ENCODE peak calls at places on chromosomes 2 and 18, in eight cellular contexts. N is T1000; Q is HT-29; R is head of caudate nucleus; A is midbrain; Z is CD8-positive, alpha-beta T cell; G is fibroblast of gingiva; E is NCI-H345. I is an unnamed sample.

GRCh38 chr2:14535156-14535555 is 97.4 kb upstream of the LRATD1 start:
- DNase-seq in E (no peak), N (no peak), G (no peak), R (no peak), Q (no peak), Z (no peak), A (no peak), I (no peak)

GRCh38 chr18:62957885-62958472 is 242.6 kb downstream of the PHLPP1 start:
- DNase-seq in N (no peak), R (no peak), E (peak), G (peak), Q (peak), A (no peak), Z (peak), I (peak)

GRCh38 chr2:80420530-80421208 is 116.1 kb upstream of the LRRTM1 start:
- DNase-seq in Z (no peak), N (no peak), E (no peak), G (no peak), A (no peak), R (no peak), Q (no peak), I (no peak)

GRCh38 chr2:200405599-200406298 is 99.3 kb downstream of the SPATS2L start:
- DNase-seq in Z (no peak), Q (peak), E (peak), N (peak), G (peak), A (no peak), R (no peak), I (no peak)

GRCh38 chr2:52082646-52083045 is 1050.7 kb upstream of the NRXN1 start:
- DNase-seq in Z (no peak), A (no peak), R (no peak), Q (no peak), E (no peak), G (no peak), N (no peak), I (no peak)

GRCh38 chr2:212337486-212338343 is 200.9 kb downstream of the ERBB4 start:
- DNase-seq in Q (no peak), A (no peak), N (no peak), Z (no peak), R (no peak), E (no peak), G (peak), I (no peak)

GRCh38 chr18:76258209-76258608 is 236.8 kb downstream of the ZNF516 start:
- DNase-seq in A (no peak), E (no peak), G (no peak), R (no peak), N (no peak), Q (no peak), Z (no peak), I (no peak)

GRCh38 chr2:97761192-97761591 is 47.8 kb downstream of the ZAP70 start:
- DNase-seq in N (no peak), E (no peak), Q (no peak), A (no peak), Z (peak), G (no peak), R (no peak), I (no peak)

I was measured in cerebellar cortex.